ENCODE peak calls at places on chromosomes 1 and 21, in seven cellular contexts. C, M, Q, W, U, F and R are unnamed samples.

GRCh38 chr1:231041705-231042261 is 1.7 kb upstream of the FAM89A start:
- DNase-seq in Q (no peak), U (no peak), W (no peak), F (no peak), M (no peak), C (no peak), R (no peak)

GRCh38 chr1:197178998-197179397 is 32.5 kb upstream of the ASPM start:
- DNase-seq in Q (no peak), F (no peak), W (peak; percentile 55), U (no peak), M (no peak), C (no peak), R (peak; percentile 12)

GRCh38 chr1:94949681-94950661 is 23.1 kb upstream of the CNN3 start:
- DNase-seq in U (no peak), F (peak; percentile 38), W (peak; percentile 50), C (no peak), M (no peak), Q (no peak), R (no peak)

GRCh38 chr1:54163051-54163450 is 10.3 kb upstream of the CDCP2 start:
- DNase-seq in C (no peak), W (no peak), U (no peak), Q (no peak), F (no peak), M (no peak), R (no peak)

GRCh38 chr1:179095924-179096323 is 14.1 kb downstream of the TOR3A start:
- DNase-seq in C (no peak), W (no peak), F (no peak), M (no peak), U (no peak), Q (no peak), R (no peak)

GRCh38 chr1:232143315-232143886 is 486.5 kb downstream of the SIPA1L2 start:
- DNase-seq in Q (no peak), M (no peak), W (no peak), F (no peak), U (no peak), C (no peak), R (no peak)

GRCh38 chr1:161166669-161167548 is 683 bp downstream of the PPOX start:
- DNase-seq in F (no peak), U (no peak), M (peak; percentile 52), Q (peak; percentile 45), C (no peak), W (no peak), R (peak; percentile 7)

GRCh38 chr1:94597701-94598100 is 56.1 kb upstream of the F3 start:
- DNase-seq in C (no peak), W (no peak), F (no peak), M (no peak), Q (no peak), U (no peak), R (peak; percentile 23)

GRCh38 chr1:82464362-82464931 is 663.7 kb downstream of the ADGRL2 start:
- DNase-seq in F (no peak), U (no peak), W (no peak), Q (peak; percentile 11), C (no peak), M (no peak), R (no peak)

GRCh38 chr1:109914587-109915240 is 4.1 kb downstream of the CSF1 start:
- DNase-seq in M (no peak), F (no peak), W (no peak), C (no peak), U (no peak), Q (no peak), R (peak; percentile 88)

GRCh38 chr1:210232524-210233215 is at the start of gene SERTAD4:
- DNase-seq in W (peak; percentile 20), U (no peak), F (no peak), C (no peak), M (peak; percentile 71), Q (peak; percentile 67), R (peak; percentile 52)

GRCh38 chr1:31891280-31891679 is 46.9 kb downstream of the PTP4A2 start:
- DNase-seq in U (peak; percentile 35), C (no peak), M (no peak), W (no peak), F (no peak), Q (no peak), R (no peak)

GRCh38 chr21:44946254-44947041 is 6.6 kb downstream of the SLX9 start:
- DNase-seq in C (no peak), Q (no peak), M (peak; percentile 54), W (no peak), F (no peak), U (no peak), R (no peak)

GRCh38 chr1:54385727-54386022 is 20.5 kb downstream of the SSBP3 start:
- DNase-seq in W (no peak), M (no peak), C (no peak), U (no peak), Q (no peak), F (no peak), R (no peak)

GRCh38 chr1:18953656-18954259 is 2.7 kb downstream of the IFFO2 start:
- DNase-seq in U (peak; percentile 16), F (no peak), M (no peak), Q (no peak), C (no peak), W (no peak), R (no peak)

GRCh38 chr21:41396452-41397107 is 29.5 kb upstream of the MX1 start:
- DNase-seq in W (no peak), C (no peak), Q (no peak), M (no peak), F (no peak), U (no peak), R (no peak)

GRCh38 chr1:167611983-167612382 is 18.0 kb upstream of the RCSD1 start:
- DNase-seq in Q (no peak), U (no peak), M (no peak), C (no peak), W (no peak), F (no peak), R (no peak)

GRCh38 chr1:54463259-54464030 is 57.3 kb upstream of the SSBP3 start:
- DNase-seq in M (no peak), U (no peak), F (no peak), Q (no peak), W (no peak), C (no peak), R (no peak)

GRCh38 chr1:17248781-17249180 is at the start of gene PADI3:
- DNase-seq in U (no peak), C (no peak), Q (no peak), F (no peak), W (no peak), M (no peak), R (no peak)

GRCh38 chr1:232751393-232752140 is 53.6 kb upstream of the MAP10 start:
- DNase-seq in U (no peak), M (no peak), W (no peak), Q (no peak), F (no peak), C (no peak), R (no peak)

GRCh38 chr1:46770541-46770940 is 28.3 kb upstream of the CYP4B1 start:
- DNase-seq in Q (no peak), C (no peak), M (no peak), F (no peak), U (peak; percentile 3), W (no peak), R (no peak)

GRCh38 chr1:246187834-246188372 is 319.2 kb downstream of the SMYD3 start:
- DNase-seq in W (no peak), M (no peak), C (no peak), Q (no peak), F (no peak), U (no peak), R (no peak)

GRCh38 chr1:112325504-112325903 is 70.5 kb upstream of the CTTNBP2NL start:
- DNase-seq in W (no peak), C (no peak), M (no peak), Q (no peak), U (no peak), F (no peak), R (no peak)

GRCh38 chr1:91578320-91579109 is 77.9 kb downstream of the CDC7 start:
- DNase-seq in W (no peak), C (no peak), M (no peak), F (no peak), Q (no peak), U (no peak), R (no peak)

GRCh38 chr1:160376525-160377131 is 9.8 kb downstream of the NHLH1 start:
- DNase-seq in U (peak; percentile 71), Q (peak; percentile 78), M (no peak), W (peak; percentile 19), F (peak; percentile 70), C (peak; percentile 17), R (peak; percentile 78)

GRCh38 chr1:99218999-99219398 is 45.3 kb upstream of the PLPPR4 start:
- DNase-seq in C (no peak), Q (no peak), M (no peak), U (no peak), W (no peak), F (no peak), R (no peak)

GRCh38 chr1:166811691-166812090 is 27.6 kb upstream of the POGK start:
- DNase-seq in C (no peak), U (no peak), F (no peak), W (no peak), Q (no peak), M (no peak), R (peak; percentile 24)

GRCh38 chr1:192756847-192757246 is 52.0 kb upstream of the RGS2 start:
- DNase-seq in W (no peak), Q (no peak), M (no peak), U (no peak), C (no peak), F (no peak), R (no peak)

GRCh38 chr1:212485895-212486590 is 53.3 kb downstream of the NENF start:
- DNase-seq in W (peak; percentile 43), F (peak; percentile 79), U (no peak), Q (no peak), M (no peak), C (no peak), R (peak; percentile 78)